ENCODE peak calls at places on chromosomes 6 and 20, in nine cellular contexts. Z, L, K, C, E, F, W, N and M are unnamed samples.

GRCh38 chr20:59047938-59048680 is 5.5 kb upstream of the PRELID3B start:
- DNase-seq in Z (no peak), L (no peak), K (peak; percentile 76), C (peak; percentile 69), E (peak; percentile 21), F (no peak), W (no peak), N (no peak), M (no peak)

GRCh38 chr20:341682-342081 is 5.2 kb upstream of the NRSN2 start:
- DNase-seq in Z (no peak), L (peak; percentile 77), K (peak; percentile 43), C (peak; percentile 76), E (peak; percentile 89), F (no peak), W (no peak), N (peak; percentile 39), M (no peak)

GRCh38 chr6:88223298-88223697 is 57.2 kb upstream of the CNR1 start:
- DNase-seq in Z (no peak), L (no peak), K (no peak), C (no peak), E (no peak), F (no peak), W (no peak), N (no peak), M (no peak)

GRCh38 chr20:3652217-3652616 is 11.0 kb downstream of the GFRA4 start:
- DNase-seq in Z (no peak), L (no peak), K (no peak), C (no peak), E (no peak), F (peak; percentile 21), W (no peak), N (no peak), M (no peak)

GRCh38 chr6:30988209-30988825 is 4.8 kb downstream of the MUC21 start:
- DNase-seq in Z (no peak), L (no peak), K (no peak), C (no peak), E (no peak), F (no peak), W (no peak), N (no peak), M (no peak)

GRCh38 chr6:139611327-139611958 is 237.0 kb upstream of the CITED2 start:
- DNase-seq in Z (no peak), L (no peak), K (no peak), C (no peak), E (no peak), F (no peak), W (peak; percentile 35), N (no peak), M (no peak)

GRCh38 chr20:58268421-58268821 is 40.0 kb upstream of the ANKRD60 start:
- DNase-seq in Z (peak; percentile 57), L (no peak), K (peak; percentile 56), C (no peak), E (no peak), F (no peak), W (no peak), N (no peak), M (no peak)

GRCh38 chr6:79607000-79607399 is 24.1 kb upstream of the SH3BGRL2 start:
- DNase-seq in Z (no peak), L (no peak), K (no peak), C (no peak), E (peak; percentile 8), F (no peak), W (no peak), N (no peak), M (no peak)

GRCh38 chr6:35495258-35496035 is 1.4 kb downstream of the TEAD3 start:
- DNase-seq in Z (peak; percentile 54), L (no peak), K (no peak), C (no peak), E (peak; percentile 38), F (no peak), W (no peak), N (no peak), M (no peak)

GRCh38 chr6:52544325-52545022 is 32.4 kb downstream of the TRAM2 start:
- DNase-seq in Z (no peak), L (no peak), K (no peak), C (no peak), E (peak; percentile 47), F (no peak), W (no peak), N (no peak), M (no peak)

GRCh38 chr6:52543262-52543661 is 33.6 kb downstream of the TRAM2 start:
- DNase-seq in Z (no peak), L (no peak), K (no peak), C (no peak), E (peak; percentile 68), F (no peak), W (no peak), N (no peak), M (no peak)

GRCh38 chr6:52545844-52546119 is 31.1 kb downstream of the TRAM2 start:
- DNase-seq in Z (no peak), L (no peak), K (no peak), C (no peak), E (no peak), F (no peak), W (no peak), N (no peak), M (no peak)

GRCh38 chr6:52545050-52545843 is 31.6 kb downstream of the TRAM2 start:
- DNase-seq in Z (no peak), L (no peak), K (no peak), C (no peak), E (peak; percentile 44), F (no peak), W (no peak), N (no peak), M (no peak)

DNA sequence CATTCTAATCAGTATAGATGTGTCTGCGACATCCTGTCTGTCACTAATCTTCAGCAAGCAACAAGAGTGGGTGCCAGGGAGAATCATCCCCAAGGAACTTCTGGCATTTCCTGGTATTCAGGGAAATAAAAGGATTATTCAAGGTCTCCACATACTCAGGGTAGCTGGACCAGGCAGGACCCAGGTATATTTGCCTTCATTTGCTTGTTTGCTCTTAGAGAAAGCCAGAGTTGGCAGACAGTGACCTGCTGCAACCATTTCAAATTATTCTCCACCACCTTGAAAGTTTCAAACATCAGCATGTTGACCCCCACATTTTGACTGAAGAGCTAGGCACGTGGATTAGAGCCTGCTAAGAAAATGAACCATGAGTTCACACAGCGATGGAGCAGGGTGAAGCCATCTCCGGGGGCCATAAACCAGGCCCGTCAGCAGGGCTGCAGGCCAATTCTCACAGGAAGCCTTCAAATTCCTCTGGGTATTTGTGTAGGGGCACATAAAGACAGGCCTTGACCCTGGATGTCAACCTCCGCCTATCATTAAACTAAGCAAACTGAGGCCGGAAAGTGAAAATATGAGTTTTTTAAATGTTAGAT is 33.0 kb downstream of the TRAM2 start:
- DNase-seq in Z (no peak), L (peak; percentile 83), K (no peak), C (peak; percentile 61), E (peak; percentile 55), F (no peak), W (no peak), N (no peak), M (no peak)
- H3K4me1 ChIP-seq in Z (peaks cover 36% of the 10 kb centered on the region), L (peaks cover 80% of the 10 kb centered on the region), K (peaks cover 13% of the 10 kb centered on the region), C (no peaks in the 10 kb centered on the region), E (peaks cover 68% of the 10 kb centered on the region), F (peaks cover 59% of the 10 kb centered on the region), W (peaks cover 10% of the 10 kb centered on the region), N (peaks cover 9% of the 10 kb centered on the region), M (peaks cover 79% of the 10 kb centered on the region)

GRCh38 chr6:87210979-87211378 is 55.6 kb downstream of the ZNF292 start:
- DNase-seq in Z (no peak), L (no peak), K (no peak), C (no peak), E (no peak), F (no peak), W (no peak), N (no peak), M (no peak)
- H3K4me1 ChIP-seq in Z (peaks cover 5% of the 10 kb centered on the region), L (peaks cover 9% of the 10 kb centered on the region), K (no peaks in the 10 kb centered on the region), C (peaks cover 35% of the 10 kb centered on the region), E (peaks cover 8% of the 10 kb centered on the region), F (peaks cover 3% of the 10 kb centered on the region), W (no peaks in the 10 kb centered on the region), N (peaks cover under 1% of the 10 kb centered on the region), M (peaks cover 24% of the 10 kb centered on the region)

DNA sequence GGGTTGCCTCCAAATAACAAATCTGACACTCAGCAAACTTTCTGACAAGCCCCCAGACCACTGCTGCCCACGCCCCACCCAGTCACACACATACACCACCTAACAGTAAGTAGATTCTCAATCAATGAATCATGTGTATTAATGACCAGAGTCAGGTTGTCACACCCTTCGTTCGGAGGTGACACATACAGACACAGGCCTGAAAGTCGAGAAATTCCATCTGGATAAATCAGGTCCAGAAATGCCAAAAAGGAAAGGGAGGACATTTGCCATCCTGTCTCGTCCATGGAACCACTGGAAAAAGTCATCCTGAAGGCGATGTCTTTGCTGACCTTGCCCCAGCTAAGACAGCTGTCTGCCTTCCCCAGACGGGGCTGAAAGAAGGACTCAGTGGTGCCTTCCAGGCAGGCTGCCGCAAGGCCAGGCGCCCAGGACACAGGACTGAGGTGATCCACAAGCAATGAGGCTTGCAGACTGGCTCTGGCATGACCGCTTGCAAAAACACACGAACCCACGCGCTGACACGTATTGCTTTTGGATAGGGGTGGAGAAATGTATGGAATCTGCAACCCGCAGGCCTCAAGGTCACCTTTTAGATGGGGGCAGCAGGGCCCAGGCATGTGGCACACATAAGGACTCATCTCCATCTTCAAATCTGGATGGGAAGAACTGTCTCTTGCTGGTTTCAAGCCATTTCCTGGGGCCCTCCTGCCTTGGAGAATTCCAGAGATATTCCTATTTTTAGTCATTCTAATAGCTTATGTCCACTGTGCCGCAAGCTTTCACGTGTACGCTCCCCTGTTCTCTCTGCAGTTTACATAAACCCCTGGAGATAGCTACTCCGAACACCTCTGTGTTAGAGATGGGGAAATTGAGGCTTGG is 9.0 kb downstream of the NFATC2 start:
- DNase-seq in Z (no peak), L (no peak), K (no peak), C (no peak), E (peak; percentile 69), F (no peak), W (no peak), N (no peak), M (no peak)
- H3K4me1 ChIP-seq in Z (peaks cover 18% of the 10 kb centered on the region), L (peaks cover 9% of the 10 kb centered on the region), K (no peaks in the 10 kb centered on the region), C (peaks cover 72% of the 10 kb centered on the region), E (peaks cover 20% of the 10 kb centered on the region), F (peaks cover 26% of the 10 kb centered on the region), W (peaks cover 1% of the 10 kb centered on the region), N (no peaks in the 10 kb centered on the region), M (peaks cover 7% of the 10 kb centered on the region)

GRCh38 chr6:108578595-108579038 is 17.9 kb downstream of the FOXO3 start:
- DNase-seq in Z (no peak), L (no peak), K (no peak), C (peak; percentile 63), E (peak; percentile 81), F (no peak), W (no peak), N (no peak), M (no peak)

GRCh38 chr6:108580645-108581044 is 19.9 kb downstream of the FOXO3 start:
- DNase-seq in Z (no peak), L (no peak), K (no peak), C (no peak), E (no peak), F (no peak), W (no peak), N (no peak), M (no peak)

GRCh38 chr6:108576724-108577123 is 16.0 kb downstream of the FOXO3 start:
- DNase-seq in Z (no peak), L (no peak), K (no peak), C (peak; percentile 59), E (no peak), F (no peak), W (no peak), N (no peak), M (no peak)

GRCh38 chr6:108575905-108576494 is 15.3 kb downstream of the FOXO3 start:
- DNase-seq in Z (no peak), L (no peak), K (no peak), C (no peak), E (no peak), F (no peak), W (no peak), N (no peak), M (no peak)

GRCh38 chr6:108578166-108578565 is 17.4 kb downstream of the FOXO3 start:
- DNase-seq in Z (no peak), L (no peak), K (no peak), C (no peak), E (no peak), F (no peak), W (no peak), N (no peak), M (no peak)
- H3K4me1 ChIP-seq in Z (peaks cover 70% of the 10 kb centered on the region), L (peaks cover 17% of the 10 kb centered on the region), K (no peaks in the 10 kb centered on the region), C (peaks cover 56% of the 10 kb centered on the region), E (peaks cover 32% of the 10 kb centered on the region), F (peaks cover 81% of the 10 kb centered on the region), W (no peaks in the 10 kb centered on the region), N (peaks cover 18% of the 10 kb centered on the region), M (peaks cover 54% of the 10 kb centered on the region)